ENCODE peak calls at places on chromosomes 12 and 14, in ten cellular contexts. W is psoas muscle, T is heart right ventricle, U is PC-3, Z is fibroblast of villous mesenchyme, R is thoracic aorta, S is left ventricle myocardium inferior, C is upper lobe of right lung, I is MM.1S, Q is spleen. L is an unnamed sample.

GRCh38 chr12:85466906-85467305 is 186.9 kb downstream of the ALX1 start:
- DNase-seq in U (peak), I (no peak), W (no peak), T (no peak), S (no peak), R (no peak), Z (no peak), Q (no peak), C (no peak), L (peak)

GRCh38 chr12:38880288-38880687 is 25.1 kb downstream of the CPNE8 start:
- DNase-seq in U (no peak), Q (no peak), W (no peak), T (no peak), Z (no peak), R (no peak), C (no peak), S (no peak), I (no peak), L (no peak)

GRCh38 chr12:104535383-104535782 is 78.6 kb downstream of the CHST11 start:
- DNase-seq in I (no peak), U (no peak), S (no peak), Q (no peak), R (no peak), C (no peak), T (no peak), W (no peak), Z (no peak), L (peak)

GRCh38 chr12:24424376-24424775 is 474.9 kb upstream of the SOX5 start:
- DNase-seq in C (no peak), Q (no peak), R (no peak), U (no peak), I (no peak), T (no peak), S (no peak), Z (no peak), W (no peak), L (no peak)

GRCh38 chr14:75334191-75335051 is 55.8 kb downstream of the FOS start:
- DNase-seq in S (peak), Q (peak), R (no peak), U (no peak), Z (peak), W (peak), T (peak), C (peak), I (peak), L (no peak)

GRCh38 chr12:109773384-109774011 is 59.7 kb downstream of the TRPV4 start:
- DNase-seq in Q (peak), C (peak), U (peak), S (no peak), I (peak), W (no peak), R (no peak), Z (no peak), T (no peak), L (no peak)

GRCh38 chr14:94088516-94088915 is 7.4 kb downstream of the IFI27L1 start:
- DNase-seq in Z (peak), S (no peak), C (no peak), U (peak), T (no peak), I (no peak), W (no peak), Q (no peak), R (no peak), L (no peak)

GRCh38 chr14:24838945-24839616 is 205.1 kb upstream of the GZMB start:
- DNase-seq in U (no peak), W (no peak), S (peak), I (no peak), C (no peak), Z (no peak), R (no peak), T (peak), Q (no peak), L (no peak)

GRCh38 chr14:80523518-80524117 is 312.3 kb upstream of the DIO2 start:
- DNase-seq in T (no peak), S (no peak), I (no peak), Q (no peak), W (no peak), Z (peak), C (no peak), R (no peak), U (peak), L (peak)

GRCh38 chr12:53500119-53500775 is 836 bp upstream of the TARBP2 start:
- DNase-seq in S (peak), U (no peak), Q (no peak), I (no peak), C (peak), W (peak), Z (peak), R (peak), T (peak), L (peak)

GRCh38 chr14:84591827-84592540 is 938.0 kb upstream of the FLRT2 start:
- DNase-seq in I (no peak), W (no peak), S (no peak), T (no peak), R (no peak), U (no peak), Z (no peak), Q (no peak), C (no peak), L (no peak)

GRCh38 chr12:121798807-121799174 is 5.0 kb upstream of the SETD1B start:
- DNase-seq in T (no peak), Z (no peak), C (no peak), W (peak), S (no peak), U (no peak), Q (no peak), R (no peak), I (no peak), L (no peak)

GRCh38 chr12:80877706-80878384 is 59.9 kb downstream of the LIN7A start:
- DNase-seq in U (no peak), I (no peak), Q (no peak), W (no peak), T (no peak), Z (no peak), C (no peak), R (no peak), S (no peak), L (peak)

GRCh38 chr14:55891692-55892091 is 226.5 kb upstream of the PELI2 start:
- DNase-seq in S (no peak), C (no peak), R (no peak), W (no peak), I (no peak), T (no peak), Z (no peak), U (no peak), Q (no peak), L (no peak)

GRCh38 chr12:92465786-92466185 is 237.0 kb upstream of the PLEKHG7 start:
- DNase-seq in U (no peak), I (no peak), Z (no peak), T (no peak), S (no peak), Q (no peak), R (no peak), C (no peak), W (no peak), L (no peak)

GRCh38 chr12:92464911-92465310 is 237.9 kb upstream of the PLEKHG7 start:
- DNase-seq in U (no peak), R (no peak), T (no peak), Q (no peak), S (no peak), C (no peak), W (no peak), Z (no peak), I (no peak), L (no peak)

GRCh38 chr12:92468358-92469020 is 234.3 kb upstream of the PLEKHG7 start:
- DNase-seq in R (no peak), Z (no peak), C (no peak), W (no peak), S (no peak), T (no peak), I (no peak), Q (no peak), U (no peak), L (no peak)

GRCh38 chr12:92467886-92468285 is 234.9 kb upstream of the PLEKHG7 start:
- DNase-seq in W (no peak), Z (no peak), C (no peak), T (no peak), R (no peak), Q (no peak), I (no peak), U (peak), S (no peak), L (no peak)

GRCh38 chr12:92466391-92467305 is 236.1 kb upstream of the PLEKHG7 start:
- DNase-seq in U (no peak), S (no peak), C (no peak), W (peak), Z (peak), I (peak), R (no peak), T (peak), Q (peak), L (peak)
- H3K4me3 ChIP-seq in U (no peak), S (no peak), C (no peak), W (peak), Z (no peak), I (peak), R (no peak), T (no peak), Q (peak), L (no peak)

GRCh38 chr12:108690799-108691153 is 40.5 kb downstream of the CORO1C start:
- DNase-seq in C (no peak), W (no peak), Z (no peak), S (no peak), I (no peak), R (no peak), Q (no peak), T (no peak), U (no peak), L (no peak)

GRCh38 chr12:108691995-108692808 is 39.1 kb downstream of the CORO1C start:
- DNase-seq in Q (no peak), W (peak), Z (peak), I (peak), U (no peak), S (peak), C (no peak), T (peak), R (no peak), L (peak)

GRCh38 chr12:108690191-108690518 is 41.2 kb downstream of the CORO1C start:
- DNase-seq in R (no peak), S (no peak), Z (no peak), U (no peak), I (no peak), C (no peak), W (no peak), T (no peak), Q (no peak), L (no peak)

GRCh38 chr12:108693186-108693585 is 38.1 kb downstream of the CORO1C start:
- DNase-seq in S (no peak), T (no peak), U (no peak), W (no peak), I (no peak), C (no peak), Z (no peak), Q (no peak), R (no peak), L (no peak)

GRCh38 chr12:108691154-108691994 is 39.9 kb downstream of the CORO1C start:
- DNase-seq in Q (peak), T (peak), S (peak), Z (peak), W (peak), R (peak), U (peak), C (peak), I (peak), L (peak)
- TF ChIP-seq CTCF in Q (peak), T (peak), S (peak), Z (peak), W (peak), R (peak), U (peak), C (peak), I (peak), L (peak)

GRCh38 chr12:26830358-26830757 is 2.6 kb downstream of the ITPR2 start:
- DNase-seq in S (no peak), I (no peak), Z (no peak), C (no peak), U (no peak), T (no peak), Q (no peak), R (no peak), W (no peak), L (no peak)
- H3K4me3 ChIP-seq in S (peak), I (no peak), Z (no peak), C (peak), U (no peak), T (no peak), Q (peak), R (no peak), W (peak), L (no peak)

GRCh38 chr14:33347816-33348215 is 409.1 kb downstream of the NPAS3 start:
- DNase-seq in Z (peak), W (no peak), I (no peak), T (no peak), Q (no peak), U (no peak), C (no peak), S (no peak), R (no peak), L (no peak)
- TF ChIP-seq CTCF in Z (no peak), W (no peak), I (no peak), T (no peak), Q (no peak), U (no peak), C (no peak), S (no peak), R (no peak), L (no peak)

GRCh38 chr12:12992418-12993175 is 7.5 kb downstream of the HEBP1 start:
- DNase-seq in T (peak), W (peak), R (no peak), S (no peak), U (no peak), C (peak), Q (no peak), I (peak), Z (peak), L (peak)
- H3K4me3 ChIP-seq in T (no peak), W (no peak), R (peak), S (peak), U (no peak), C (peak), Q (peak), I (peak), Z (peak), L (peak)

GRCh38 chr12:52362118-52362726 is 5.1 kb downstream of the KRT85 start:
- DNase-seq in U (no peak), C (no peak), Q (peak), T (no peak), W (no peak), I (no peak), Z (no peak), S (no peak), R (no peak), L (no peak)
- TF ChIP-seq CTCF in U (peak), C (peak), Q (no peak), T (no peak), W (no peak), I (peak), Z (peak), S (no peak), R (no peak), L (peak)

GRCh38 chr14:23512156-23512555 is 39.4 kb downstream of the ZFHX2 start:
- DNase-seq in W (no peak), Q (no peak), U (no peak), C (no peak), R (no peak), I (no peak), Z (no peak), S (no peak), T (no peak), L (no peak)
- H3K4me3 ChIP-seq in W (no peak), Q (no peak), U (no peak), C (no peak), R (no peak), I (no peak), Z (no peak), S (no peak), T (no peak), L (peak)